ENCODE peak calls at places on chromosomes 3 and 15, in six cellular contexts. R, G, M, Q, X and V are unnamed samples.

GRCh38 chr3:177596248-177596821 is 399.1 kb upstream of the TBL1XR1 start:
- DNase-seq in G (no peak), R (no peak), M (no peak), Q (no peak), X (no peak), V (peak)

GRCh38 chr3:124851136-124851535 is 36.0 kb downstream of the ITGB5 start:
- DNase-seq in X (no peak), G (no peak), M (no peak), R (no peak), Q (no peak), V (no peak)

GRCh38 chr3:60829058-60829457 is 422.2 kb downstream of the FHIT start:
- DNase-seq in G (no peak), Q (no peak), X (no peak), R (no peak), M (no peak), V (peak)

GRCh38 chr15:31215490-31216209 is 111.0 kb upstream of the KLF13 start:
- DNase-seq in G (peak), M (peak), Q (peak), R (peak), X (peak), V (peak)

GRCh38 chr15:70271422-70272088 is 173.8 kb upstream of the TLE3 start:
- DNase-seq in G (peak), Q (no peak), X (no peak), R (peak), M (peak), V (peak)

GRCh38 chr3:189148090-189148507 is 23.7 kb upstream of the TPRG1 start:
- DNase-seq in X (peak), Q (peak), M (peak), R (peak), G (peak), V (peak)

GRCh38 chr3:191070201-191070600 is 128.8 kb upstream of the OSTN start:
- DNase-seq in X (no peak), Q (no peak), M (no peak), G (peak), R (peak), V (peak)

GRCh38 chr3:15726043-15726442 is 71.7 kb downstream of the ANKRD28 start:
- DNase-seq in R (peak), X (no peak), M (no peak), Q (no peak), G (no peak), V (no peak)

GRCh38 chr3:45967724-45968123 is 24.5 kb downstream of the CXCR6 start:
- DNase-seq in M (no peak), G (no peak), X (no peak), R (no peak), Q (no peak), V (no peak)

GRCh38 chr3:146334151-146334550 is 83.2 kb upstream of the PLSCR4 start:
- DNase-seq in X (no peak), Q (no peak), G (peak), M (no peak), R (peak), V (peak)

GRCh38 chr3:119245778-119246177 is 5.1 kb upstream of the B4GALT4 start:
- DNase-seq in X (no peak), G (no peak), Q (no peak), M (no peak), R (no peak), V (no peak)

GRCh38 chr3:39063143-39063542 is 11.3 kb downstream of the WDR48 start:
- DNase-seq in Q (no peak), M (no peak), G (no peak), X (no peak), R (no peak), V (no peak)

GRCh38 chr15:38085931-38086562 is 151.6 kb downstream of the TMCO5A start:
- DNase-seq in M (no peak), R (no peak), G (peak), X (no peak), Q (no peak), V (no peak)

GRCh38 chr3:72482589-72483249 is 365.5 kb downstream of the SHQ1 start:
- DNase-seq in X (no peak), G (peak), M (peak), Q (peak), R (peak), V (peak)

GRCh38 chr3:66825421-66825820 is 172.7 kb upstream of the KBTBD8 start:
- DNase-seq in G (no peak), R (no peak), M (no peak), Q (no peak), X (no peak), V (no peak)

GRCh38 chr3:157647820-157648219 is 144.6 kb upstream of the VEPH1 start:
- DNase-seq in X (no peak), G (no peak), M (no peak), R (no peak), Q (no peak), V (no peak)

GRCh38 chr3:98763076-98763475 is at the start of gene ST3GAL6:
- DNase-seq in G (peak), X (no peak), Q (no peak), M (no peak), R (no peak), V (no peak)

GRCh38 chr15:39154136-39154770 is 426.6 kb upstream of the THBS1 start:
- DNase-seq in X (no peak), R (no peak), M (no peak), G (no peak), Q (no peak), V (peak)

GRCh38 chr3:23751485-23751811 is 54.3 kb upstream of the UBE2E1 start:
- DNase-seq in G (peak), X (no peak), R (no peak), M (no peak), Q (no peak), V (no peak)

GRCh38 chr15:76060098-76060989 is 559 bp downstream of the TMEM266 start:
- DNase-seq in M (peak), R (no peak), G (no peak), Q (peak), X (no peak), V (no peak)

GRCh38 chr15:78840661-78841060 is 29.4 kb upstream of the ADAMTS7 start:
- DNase-seq in G (no peak), R (no peak), M (no peak), X (no peak), Q (no peak), V (no peak)

GRCh38 chr3:30988774-30989173 is 94.3 kb upstream of the GADL1 start:
- DNase-seq in R (no peak), G (no peak), Q (no peak), X (no peak), M (no peak), V (no peak)

GRCh38 chr15:86572368-86572841 is 492.7 kb downstream of the AGBL1 start:
- DNase-seq in R (no peak), M (no peak), Q (no peak), X (no peak), G (no peak), V (no peak)

GRCh38 chr15:90413411-90414379 is 25.7 kb downstream of the IQGAP1 start:
- DNase-seq in M (no peak), G (peak), X (no peak), Q (no peak), R (no peak), V (peak)

GRCh38 chr3:133629146-133629545 is 32.6 kb downstream of the TOPBP1 start:
- DNase-seq in X (no peak), Q (no peak), M (no peak), R (no peak), G (no peak), V (no peak)

GRCh38 chr3:27479816-27480543 is 4.2 kb downstream of the SLC4A7 start:
- DNase-seq in Q (no peak), G (no peak), R (no peak), X (no peak), M (no peak), V (peak)

GRCh38 chr3:42769477-42770131 is 3.4 kb downstream of the CCDC13 start:
- DNase-seq in X (no peak), G (no peak), Q (no peak), M (no peak), R (no peak), V (no peak)

GRCh38 chr15:67142142-67143092 is 77.0 kb downstream of the SMAD3 start:
- DNase-seq in Q (no peak), X (no peak), R (peak), G (peak), M (no peak), V (peak)

GRCh38 chr15:101556273-101556672 is 66.8 kb upstream of the PCSK6 start:
- DNase-seq in G (no peak), M (no peak), R (no peak), Q (no peak), X (no peak), V (no peak)

GRCh38 chr15:68817304-68818087 is 3.2 kb downstream of the ANP32A start:
- DNase-seq in M (peak), Q (peak), X (peak), G (peak), R (peak), V (peak)

GRCh38 chr3:140394488-140395133 is 283.3 kb upstream of the TRIM42 start:
- DNase-seq in Q (no peak), R (no peak), X (no peak), G (no peak), M (no peak), V (no peak)

GRCh38 chr3:126849768-126850167 is 133.1 kb upstream of the PLXNA1 start:
- DNase-seq in X (no peak), R (no peak), M (no peak), G (no peak), Q (no peak), V (no peak)

GRCh38 chr15:76236350-76236749 is 74.9 kb downstream of the ETFA start:
- DNase-seq in Q (no peak), G (no peak), X (no peak), R (no peak), M (no peak), V (no peak)

GRCh38 chr3:132593950-132594328 is 3.1 kb upstream of the ACKR4 start:
- DNase-seq in R (peak), M (no peak), X (no peak), Q (no peak), G (peak), V (peak)

GRCh38 chr3:141930801-141931200 is 54.4 kb downstream of the ATP1B3 start:
- DNase-seq in M (no peak), G (no peak), R (no peak), X (no peak), Q (no peak), V (no peak)

GRCh38 chr15:52856286-52856685 is 66.2 kb upstream of the ONECUT1 start:
- DNase-seq in X (no peak), Q (no peak), G (no peak), M (no peak), R (no peak), V (no peak)

GRCh38 chr15:81407679-81408078 is 33.7 kb upstream of the TMC3 start:
- DNase-seq in G (no peak), R (no peak), X (no peak), Q (no peak), M (no peak), V (no peak)